ENCODE peak calls at places on chromosome 5, in four cellular contexts. W is T-helper 1 cell, A is NCI-H2081, I is left ventricle myocardium inferior. Q is an unnamed sample.

GRCh38 chr5:124677376-124677998 is 69.0 kb downstream of the ZNF608 start:
- DNase-seq in W (no peak), A (peak; percentile 26), I (no peak), Q (peak; percentile 78)

GRCh38 chr5:167488371-167488770 is 803.1 kb upstream of the WWC1 start:
- DNase-seq in A (no peak), W (no peak), I (no peak), Q (no peak)

GRCh38 chr5:57550132-57550531 is 67.5 kb upstream of the ACTBL2 start:
- DNase-seq in I (no peak), W (no peak), A (peak; percentile 19), Q (no peak)

GRCh38 chr5:65624570-65625555 is at the start of the genes SHLD3 and TRAPPC13:
- DNase-seq in W (peak; percentile 85), A (peak; percentile 86), I (peak; percentile 74), Q (peak; percentile 81)

GRCh38 chr5:116492016-116492623 is 82.5 kb downstream of the SEMA6A start:
- DNase-seq in W (no peak), I (no peak), A (no peak), Q (no peak)

GRCh38 chr5:139443766-139444473 is 4.6 kb upstream of the DNAJC18 start:
- DNase-seq in A (no peak), W (peak; percentile 20), I (no peak), Q (no peak)

GRCh38 chr5:113122053-113122452 is 145.5 kb downstream of the DCP2 start:
- DNase-seq in I (peak; percentile 41), A (no peak), W (no peak), Q (no peak)

GRCh38 chr5:142390303-142390840 is 65.6 kb upstream of the SPRY4 start:
- DNase-seq in W (no peak), I (no peak), A (no peak), Q (no peak)

GRCh38 chr5:1119312-1119831 is 7.5 kb upstream of the SLC12A7 start:
- DNase-seq in I (no peak), A (no peak), W (no peak), Q (no peak)

GRCh38 chr5:54883374-54884194 is 101.8 kb downstream of the ESM1 start:
- DNase-seq in W (no peak), A (no peak), I (peak; percentile 26), Q (no peak)

GRCh38 chr5:97115932-97116331 is 26.5 kb downstream of the LIX1 start:
- DNase-seq in I (peak; percentile 66), A (no peak), W (no peak), Q (no peak)

GRCh38 chr5:54807421-54807820 is 178.0 kb downstream of the ESM1 start:
- DNase-seq in W (no peak), A (no peak), I (no peak), Q (no peak)